ENCODE peak calls at places on chromosomes 5 and 9, in six cellular contexts. J is WTC11; R is heart right ventricle; Y is Caki2; U is EL; W is stimulated activated CD4-positive, alpha-beta T cell treated with anti-CD3 and anti-CD28 coated beads, Interleukin-2, amount 100 ng/mL, for 4 hours. B is an unnamed sample.

GRCh38 chr5:61732376-61732775 is 400.3 kb downstream of the ZSWIM6 start:
- DNase-seq in J (no peak), R (no peak), Y (no peak), U (no peak), W (no peak), B (no peak)

GRCh38 chr5:149578896-149579295 is 2.4 kb upstream of the ARHGEF37 start:
- DNase-seq in J (no peak), R (no peak), Y (no peak), U (no peak), W (no peak), B (no peak)

GRCh38 chr5:170132642-170133448 is 27.1 kb downstream of the FOXI1 start:
- DNase-seq in J (no peak), R (no peak), Y (peak), U (peak), W (no peak), B (no peak)

GRCh38 chr5:41408676-41409443 is 101.5 kb downstream of the PLCXD3 start:
- DNase-seq in J (no peak), R (no peak), Y (no peak), U (peak), W (no peak), B (peak)

GRCh38 chr9:122186301-122186700 is 26.6 kb downstream of the MORN5 start:
- DNase-seq in J (no peak), R (no peak), Y (no peak), U (no peak), W (no peak), B (no peak)

GRCh38 chr9:116207371-116208111 is 54.0 kb downstream of the PAPPA start:
- DNase-seq in J (no peak), R (no peak), Y (no peak), U (no peak), W (no peak), B (no peak)

GRCh38 chr9:97848582-97849237 is 4.3 kb upstream of the FOXE1 start:
- DNase-seq in J (no peak), R (no peak), Y (no peak), U (peak), W (peak), B (peak)

GRCh38 chr5:121503111-121503840 is 348.4 kb upstream of the FTMT start:
- DNase-seq in J (peak), R (peak), Y (peak), U (no peak), W (no peak), B (peak)

GRCh38 chr5:120053841-120054240 is 410.3 kb upstream of the PRR16 start:
- DNase-seq in J (no peak), R (no peak), Y (no peak), U (no peak), W (no peak), B (no peak)

GRCh38 chr9:36625006-36625600 is 52.4 kb downstream of the MELK start:
- DNase-seq in J (no peak), R (peak), Y (peak), U (peak), W (no peak), B (no peak)

GRCh38 chr5:10838038-10838437 is 77.0 kb upstream of the DAP start:
- DNase-seq in J (no peak), R (no peak), Y (no peak), U (peak), W (no peak), B (no peak)

GRCh38 chr9:35903049-35903448 is 3.0 kb upstream of the HRCT1 start:
- DNase-seq in J (no peak), R (peak), Y (peak), U (peak), W (no peak), B (peak)

GRCh38 chr5:55702612-55703345 is 9.3 kb downstream of the SLC38A9 start:
- DNase-seq in J (no peak), R (no peak), Y (no peak), U (no peak), W (no peak), B (no peak)

GRCh38 chr5:101306391-101307137 is 403.5 kb upstream of the ST8SIA4 start:
- DNase-seq in J (no peak), R (no peak), Y (peak), U (no peak), W (no peak), B (no peak)

GRCh38 chr9:92639791-92640271 is 30.1 kb downstream of the IPPK start:
- DNase-seq in J (no peak), R (no peak), Y (no peak), U (no peak), W (no peak), B (no peak)

GRCh38 chr5:170554566-170555267 is 50.9 kb downstream of the KCNIP1 start:
- DNase-seq in J (no peak), R (no peak), Y (no peak), U (peak), W (no peak), B (no peak)

GRCh38 chr5:147568710-147569109 is 58.8 kb upstream of the DPYSL3 start:
- DNase-seq in J (no peak), R (no peak), Y (no peak), U (no peak), W (no peak), B (no peak)

GRCh38 chr9:21591221-21592062 is 109.3 kb upstream of the IFNE start:
- DNase-seq in J (peak), R (no peak), Y (peak), U (peak), W (peak), B (no peak)

GRCh38 chr9:99385814-99386279 is 163.8 kb downstream of the SEC61B start:
- DNase-seq in J (no peak), R (peak), Y (no peak), U (peak), W (no peak), B (no peak)

GRCh38 chr9:28805197-28805596 is 1231.9 kb upstream of the C9orf72 start:
- DNase-seq in J (no peak), R (no peak), Y (no peak), U (no peak), W (no peak), B (no peak)

GRCh38 chr9:135744333-135745070 is 42.5 kb downstream of the KCNT1 start:
- DNase-seq in J (no peak), R (no peak), Y (no peak), U (no peak), W (no peak), B (no peak)

GRCh38 chr5:171705830-171706229 is 79.8 kb upstream of the SMIM23 start:
- DNase-seq in J (no peak), R (no peak), Y (no peak), U (no peak), W (no peak), B (no peak)

B was measured in WERI-Rb-1.